ENCODE peak calls at places on chromosomes 4 and X, in four cellular contexts. E, S, T and Y are unnamed samples.

GRCh38 chrX:149527705-149528104 is 13.1 kb upstream of the EOLA1 start:
- DNase-seq in T (no peak), E (no peak), S (peak), Y (no peak)

GRCh38 chr4:38170380-38170779 is 210.2 kb downstream of the PTTG2 start:
- DNase-seq in T (no peak), S (no peak), E (no peak), Y (no peak)

GRCh38 chr4:37634180-37634579 is 52.0 kb downstream of the RELL1 start:
- DNase-seq in S (no peak), E (no peak), T (no peak), Y (no peak)

GRCh38 chr4:42143996-42144395 is 8.5 kb downstream of the BEND4 start:
- DNase-seq in E (no peak), S (no peak), T (no peak), Y (no peak)

GRCh38 chr4:16582036-16582435 is 316.4 kb downstream of the LDB2 start:
- DNase-seq in T (no peak), E (no peak), S (no peak), Y (no peak)

GRCh38 chr4:118280501-118281218 is 72.1 kb downstream of the PRSS12 start:
- DNase-seq in S (peak), E (no peak), T (no peak), Y (no peak)

GRCh38 chrX:119541188-119541587 is 24.0 kb downstream of the STEEP1 start:
- DNase-seq in T (no peak), E (peak), S (no peak), Y (no peak)

GRCh38 chr4:55592014-55592413 is at the start of gene PDCL2:
- DNase-seq in S (no peak), T (no peak), E (no peak), Y (no peak)

GRCh38 chrX:63525491-63525890 is 174.4 kb upstream of the SPIN4 start:
- DNase-seq in T (no peak), E (no peak), S (no peak), Y (no peak)

GRCh38 chrX:110600745-110601310 is 194.8 kb downstream of the CHRDL1 start:
- DNase-seq in T (no peak), E (no peak), S (no peak), Y (no peak)

GRCh38 chr4:78671812-78672440 is 104.2 kb upstream of the BMP2K start:
- DNase-seq in S (no peak), E (no peak), T (no peak), Y (no peak)

GRCh38 chr4:110510955-110511544 is 35.1 kb downstream of the ENPEP start:
- DNase-seq in T (no peak), S (no peak), E (no peak), Y (no peak)

GRCh38 chrX:30570505-30570904 is 7.1 kb downstream of the TASL start:
- DNase-seq in E (no peak), T (no peak), S (no peak), Y (no peak)

GRCh38 chr4:13947921-13948320 is 320.4 kb upstream of the BOD1L1 start:
- DNase-seq in T (no peak), E (no peak), S (no peak), Y (no peak)

GRCh38 chrX:113741744-113742143 is 842.1 kb upstream of the HTR2C start:
- DNase-seq in E (no peak), S (no peak), T (no peak), Y (no peak)

GRCh38 chr4:41709844-41710481 is 38.6 kb downstream of the PHOX2B start:
- DNase-seq in S (no peak), E (peak), T (no peak), Y (no peak)

GRCh38 chrX:71117358-71117757 is 1.0 kb upstream of the MED12 start:
- DNase-seq in E (no peak), T (no peak), S (no peak), Y (no peak)

GRCh38 chrX:111447298-111447697 is 35.3 kb upstream of the DCX start:
- DNase-seq in E (no peak), S (no peak), T (no peak), Y (no peak)

GRCh38 chrX:118117069-118117405 is 427 bp upstream of the KLHL13 start:
- DNase-seq in S (peak), E (no peak), T (no peak), Y (no peak)

GRCh38 chr4:108107116-108107515 is 61.6 kb downstream of the LEF1 start:
- DNase-seq in S (no peak), E (no peak), T (no peak), Y (no peak)

GRCh38 chr4:81412941-81413488 is 58.7 kb downstream of the RASGEF1B start:
- DNase-seq in E (no peak), T (no peak), S (no peak), Y (no peak)

GRCh38 chrX:542179-542578 is 88.4 kb upstream of the SHOX start:
- DNase-seq in T (no peak), E (no peak), S (no peak), Y (no peak)

GRCh38 chr4:144174401-144175067 is 34.0 kb upstream of the GYPA start:
- DNase-seq in T (no peak), S (no peak), E (no peak), Y (no peak)

GRCh38 chr4:75908555-75908954 is 6.3 kb upstream of the PPEF2 start:
- DNase-seq in E (no peak), S (no peak), T (no peak), Y (no peak)

GRCh38 chrX:10015711-10016515 is 48.8 kb downstream of the CLDN34 start:
- DNase-seq in E (no peak), T (no peak), S (no peak), Y (no peak)

GRCh38 chr4:152943673-152944072 is 7.5 kb downstream of the FHDC1 start:
- DNase-seq in E (peak), S (no peak), T (peak), Y (no peak)

GRCh38 chr4:677431-678293 is 3.3 kb downstream of the MYL5 start:
- DNase-seq in T (no peak), S (no peak), E (no peak), Y (no peak)

GRCh38 chr4:113049421-113050355 is at the start of gene ANK2:
- DNase-seq in S (no peak), E (no peak), T (no peak), Y (no peak)

GRCh38 chr4:25857403-25857802 is 5.4 kb downstream of the SEL1L3 start:
- DNase-seq in S (no peak), T (no peak), E (no peak), Y (no peak)

GRCh38 chr4:154489558-154490260 is 1.9 kb downstream of the DCHS2 start:
- DNase-seq in S (no peak), E (no peak), T (no peak), Y (no peak)

GRCh38 chrX:133444952-133445831 is 29.9 kb upstream of the GPC4 start:
- DNase-seq in S (no peak), E (no peak), T (no peak), Y (no peak)

GRCh38 chr4:112448211-112448745 is 67.7 kb downstream of the NEUROG2 start:
- DNase-seq in S (no peak), E (peak), T (no peak), Y (no peak)

GRCh38 chr4:189305500-189305899 is 635.2 kb upstream of the FRG1 start:
- DNase-seq in E (no peak), T (no peak), S (no peak), Y (no peak)

GRCh38 chr4:100391913-100392312 is 125.9 kb downstream of the EMCN start:
- DNase-seq in T (no peak), S (no peak), E (peak), Y (no peak)

GRCh38 chr4:19566041-19566440 is 685.7 kb upstream of the SLIT2 start:
- DNase-seq in E (no peak), S (no peak), T (no peak), Y (no peak)

GRCh38 chr4:15653864-15654391 is 1.2 kb downstream of the FBXL5 start:
- DNase-seq in T (no peak), S (no peak), E (no peak), Y (no peak)

GRCh38 chr4:126592088-126592487 is 1040.7 kb upstream of the INTU start:
- DNase-seq in E (no peak), S (no peak), T (no peak), Y (no peak)